ENCODE peak calls at places on chromosomes 13 and 19, in ten cellular contexts. X is psoas muscle; D is heart left ventricle; P is cardiac fibroblast; W is cardiac muscle cell; E is CD4-positive, alpha-beta T cell; Z is foreskin fibroblast; Q is choroid plexus epithelial cell; F is endothelial cell; B is prostate gland. N is an unnamed sample.

GRCh38 chr19:38287604-38288003 is 16.4 kb upstream of the C19orf33 start:
- DNase-seq in Q (no peak), P (no peak), Z (no peak), B (no peak), E (no peak), D (no peak), X (no peak), F (no peak), W (no peak), N (no peak)

GRCh38 chr13:43905435-43906031 is 25.8 kb downstream of the LACC1 start:
- DNase-seq in Q (peak), F (peak), P (peak), X (no peak), Z (peak), D (no peak), E (no peak), B (peak), W (peak), N (no peak)

GRCh38 chr19:16566161-16566560 is 6.1 kb downstream of the SLC35E1 start:
- DNase-seq in F (no peak), P (no peak), Z (no peak), B (no peak), D (no peak), E (peak), W (no peak), Q (no peak), X (no peak), N (no peak)

GRCh38 chr19:16369664-16370576 is 45.3 kb downstream of the KLF2 start:
- DNase-seq in D (peak), F (no peak), E (peak), Q (no peak), Z (no peak), X (no peak), B (no peak), P (no peak), W (no peak), N (peak)

GRCh38 chr13:71115301-71115700 is 751.7 kb downstream of the DACH1 start:
- DNase-seq in F (no peak), W (no peak), Q (peak), E (no peak), X (no peak), B (no peak), Z (no peak), P (no peak), D (no peak), N (no peak)

GRCh38 chr19:31718041-31718440 is 368.8 kb upstream of the TSHZ3 start:
- DNase-seq in X (no peak), Z (no peak), F (no peak), P (no peak), B (no peak), W (peak), E (no peak), D (no peak), Q (peak), N (no peak)

GRCh38 chr13:48954086-48954485 is 21.6 kb upstream of the FNDC3A start:
- DNase-seq in F (no peak), W (peak), B (no peak), X (no peak), D (no peak), P (peak), E (no peak), Z (peak), Q (peak), N (no peak)

GRCh38 chr13:97364031-97364430 is 69.9 kb upstream of the RAP2A start:
- DNase-seq in Z (no peak), D (no peak), W (no peak), P (no peak), B (no peak), E (no peak), F (no peak), Q (no peak), X (no peak), N (no peak)

GRCh38 chr13:94711561-94712286 is 621 bp downstream of the SOX21 start:
- DNase-seq in Q (peak), B (no peak), Z (peak), D (no peak), W (peak), F (no peak), P (peak), X (no peak), E (no peak), N (no peak)

GRCh38 chr19:49872245-49873148 is 4.7 kb downstream of the AKT1S1 start:
- DNase-seq in E (no peak), Z (no peak), W (no peak), F (no peak), Q (no peak), X (peak), D (no peak), B (no peak), P (no peak), N (no peak)

GRCh38 chr19:42254083-42254849 is 662 bp downstream of the ERF start:
- DNase-seq in F (peak), W (peak), Z (no peak), Q (peak), X (peak), B (peak), P (peak), D (peak), E (peak), N (peak)

GRCh38 chr19:497861-498590 is 1.7 kb downstream of the MADCAM1 start:
- DNase-seq in D (peak), E (no peak), B (no peak), X (peak), Q (no peak), P (no peak), W (no peak), Z (no peak), F (no peak), N (no peak)

GRCh38 chr13:106602178-106602577 is 34.2 kb upstream of the ARGLU1 start:
- DNase-seq in X (no peak), D (no peak), W (no peak), F (no peak), Z (no peak), B (no peak), E (no peak), P (no peak), Q (no peak), N (no peak)

GRCh38 chr13:85383291-85383690 is 415.9 kb downstream of the SLITRK6 start:
- DNase-seq in P (no peak), D (no peak), F (no peak), Z (no peak), E (no peak), W (no peak), B (no peak), X (no peak), Q (no peak), N (no peak)

GRCh38 chr19:35908977-35909683 is 1.0 kb upstream of the TYROBP start:
- DNase-seq in X (peak), B (no peak), E (no peak), F (no peak), Q (no peak), P (no peak), D (peak), W (no peak), Z (no peak), N (peak)

GRCh38 chr13:50672025-50672424 is 171.5 kb downstream of the DLEU7 start:
- DNase-seq in B (no peak), W (no peak), D (no peak), Q (no peak), F (no peak), X (no peak), P (peak), E (no peak), Z (peak), N (no peak)

GRCh38 chr13:110326263-110326904 is 19.3 kb downstream of the COL4A2 start:
- DNase-seq in Z (no peak), E (no peak), P (no peak), X (no peak), B (no peak), D (peak), F (no peak), W (no peak), Q (no peak), N (no peak)

GRCh38 chr19:49502866-49503581 is 6.8 kb downstream of the RPS11 start:
- DNase-seq in Z (peak), D (no peak), E (peak), Q (peak), P (peak), W (peak), X (peak), B (no peak), F (peak), N (no peak)

GRCh38 chr13:74388626-74389025 is 254.4 kb upstream of the KLF12 start:
- DNase-seq in P (no peak), X (no peak), Q (no peak), D (no peak), W (no peak), Z (no peak), E (no peak), B (no peak), F (no peak), N (no peak)

GRCh38 chr19:19205416-19206410 is 2.5 kb upstream of the NR2C2AP start:
- DNase-seq in B (no peak), P (no peak), X (no peak), Q (no peak), F (no peak), D (no peak), W (no peak), E (no peak), Z (no peak), N (no peak)

GRCh38 chr19:19202707-19203011 is 555 bp downstream of the NR2C2AP start:
- DNase-seq in F (no peak), Z (no peak), D (no peak), E (no peak), X (no peak), P (no peak), B (no peak), Q (no peak), W (no peak), N (no peak)

GRCh38 chr19:19203012-19203856 is at the start of gene NR2C2AP:
- DNase-seq in Z (peak), B (peak), Q (peak), P (peak), E (peak), F (peak), D (peak), X (peak), W (peak), N (peak)

GRCh38 chr19:19201697-19202630 is 1.2 kb downstream of the NR2C2AP start:
- DNase-seq in F (no peak), X (no peak), Z (no peak), Q (no peak), P (no peak), E (no peak), D (no peak), B (no peak), W (no peak), N (no peak)

DNA sequence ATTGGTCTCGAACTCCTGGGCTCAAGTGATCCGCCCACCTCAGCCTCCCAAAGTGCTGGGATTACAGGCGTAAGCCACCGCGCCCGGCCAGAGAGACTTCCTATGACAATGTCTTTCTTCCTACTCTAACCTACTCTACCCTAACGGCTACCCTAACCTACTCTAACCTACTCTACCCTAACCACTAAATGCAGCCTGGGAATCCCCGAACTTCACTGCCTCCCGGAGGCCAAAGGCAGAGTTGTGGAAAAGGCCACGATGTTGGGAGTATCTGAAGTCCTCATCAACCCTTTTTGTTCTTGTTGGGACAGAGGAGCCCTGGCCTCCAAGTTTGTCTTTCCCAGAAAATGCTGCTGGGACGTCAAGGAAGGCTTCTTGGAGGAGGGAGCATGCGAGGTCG is 967 bp upstream of the NR2C2AP start:
- DNase-seq in P (no peak), W (no peak), D (no peak), B (no peak), F (no peak), X (no peak), E (no peak), Q (no peak), Z (no peak), N (no peak)
- TF ChIP-seq CTCF in P (no peak), W (no peak), D (no peak), B (no peak), F (no peak), X (no peak), E (no peak), Q (no peak), Z (no peak), N (no peak)

GRCh38 chr13:76667551-76667950 is 218.7 kb downstream of the KCTD12 start:
- DNase-seq in W (peak), X (no peak), P (peak), Q (peak), D (no peak), E (no peak), F (no peak), B (no peak), Z (peak), N (no peak)
- TF ChIP-seq CTCF in W (peak), X (peak), P (peak), Q (peak), D (peak), E (peak), F (no peak), B (peak), Z (peak), N (peak)

GRCh38 chr13:20717581-20718542 is 14.4 kb downstream of the IL17D start:
- DNase-seq in E (no peak), Z (no peak), B (no peak), P (no peak), Q (no peak), W (no peak), D (no peak), F (no peak), X (peak), N (no peak)
- TF ChIP-seq CTCF in E (no peak), Z (no peak), B (no peak), P (no peak), Q (no peak), W (no peak), D (no peak), F (no peak), X (no peak), N (no peak)

DNA sequence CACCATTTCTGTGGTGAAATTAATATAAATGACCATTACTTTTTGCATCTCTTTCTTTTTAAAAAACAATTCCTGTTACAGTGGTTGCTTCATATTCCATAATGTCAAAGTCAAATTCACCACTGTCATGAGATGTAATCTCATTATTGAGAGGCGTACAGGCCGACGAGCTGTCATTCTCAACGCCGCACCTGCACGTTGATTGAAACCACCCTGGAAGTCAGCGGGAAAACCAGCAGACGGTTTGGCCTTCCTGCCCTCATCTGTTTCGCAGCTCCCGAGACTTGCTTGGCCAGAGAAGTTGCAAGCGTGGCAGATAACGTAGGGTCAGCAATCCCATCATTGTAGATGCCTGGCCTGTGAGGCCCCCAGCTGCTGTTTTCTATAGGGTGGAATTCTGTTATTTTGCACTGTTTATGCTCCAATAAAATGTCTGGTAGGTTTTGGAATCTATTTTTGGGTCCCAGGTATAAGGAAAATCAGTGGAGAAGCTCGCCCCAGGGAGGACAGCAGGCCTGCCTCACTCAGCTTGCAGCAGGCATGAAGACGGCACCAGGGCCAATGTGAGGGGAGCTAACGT is 153.4 kb downstream of the SOX1 start:
- DNase-seq in F (no peak), X (no peak), Q (no peak), B (no peak), W (no peak), D (no peak), P (no peak), Z (no peak), E (no peak), N (no peak)
- TF ChIP-seq CTCF in F (no peak), X (no peak), Q (no peak), B (no peak), W (no peak), D (no peak), P (no peak), Z (no peak), E (no peak), N (no peak)

DNA sequence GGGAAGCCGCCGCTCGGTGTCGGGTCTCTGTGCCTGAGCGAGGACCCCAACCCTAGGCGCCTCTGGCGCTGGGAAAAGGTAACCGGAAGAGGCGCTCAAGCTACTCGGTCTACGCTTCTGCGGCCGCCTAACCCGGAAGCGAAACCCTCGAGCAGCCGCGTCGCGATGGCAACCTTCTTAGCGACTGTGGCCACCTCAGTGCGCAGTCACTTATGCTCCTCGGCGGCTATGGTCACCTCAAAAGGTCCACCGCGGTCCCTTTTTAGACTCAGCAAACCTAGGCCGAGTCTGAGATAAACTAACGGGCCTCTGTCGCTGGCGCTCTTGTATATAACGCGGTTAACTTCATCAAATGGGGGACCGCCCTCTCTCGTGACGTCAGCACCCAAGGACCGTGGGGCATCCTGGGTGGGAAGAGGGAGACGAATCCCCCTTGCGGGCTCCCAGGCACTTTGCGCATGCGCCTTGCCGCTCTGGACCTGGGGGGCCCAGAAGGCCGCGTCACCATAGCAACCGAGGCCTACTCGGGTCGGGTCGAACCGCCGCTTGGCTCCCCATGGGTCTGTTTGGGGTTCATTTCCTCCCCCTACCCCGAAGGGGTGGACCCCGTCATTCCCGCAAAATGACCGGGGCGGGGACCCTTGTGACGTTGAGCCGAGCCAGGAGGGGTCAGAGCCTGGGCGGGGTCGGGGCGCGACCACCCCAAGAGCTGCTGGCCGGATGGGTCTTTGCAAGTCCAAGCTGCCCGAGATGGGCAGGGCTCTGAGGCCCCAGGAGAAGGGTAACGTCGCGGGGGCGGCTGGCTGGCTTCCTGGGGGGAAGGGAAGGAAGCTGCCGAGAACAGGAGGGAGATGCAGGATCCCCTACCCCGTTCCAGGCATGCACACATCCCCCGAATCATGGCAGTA is at the start of gene GTF2F1:
- DNase-seq in W (peak), X (peak), Z (peak), B (peak), F (peak), E (peak), Q (peak), D (peak), P (peak), N (peak)
- TF ChIP-seq CTCF in W (no peak), X (no peak), Z (no peak), B (no peak), F (no peak), E (no peak), Q (peak), D (no peak), P (peak), N (no peak)

DNA sequence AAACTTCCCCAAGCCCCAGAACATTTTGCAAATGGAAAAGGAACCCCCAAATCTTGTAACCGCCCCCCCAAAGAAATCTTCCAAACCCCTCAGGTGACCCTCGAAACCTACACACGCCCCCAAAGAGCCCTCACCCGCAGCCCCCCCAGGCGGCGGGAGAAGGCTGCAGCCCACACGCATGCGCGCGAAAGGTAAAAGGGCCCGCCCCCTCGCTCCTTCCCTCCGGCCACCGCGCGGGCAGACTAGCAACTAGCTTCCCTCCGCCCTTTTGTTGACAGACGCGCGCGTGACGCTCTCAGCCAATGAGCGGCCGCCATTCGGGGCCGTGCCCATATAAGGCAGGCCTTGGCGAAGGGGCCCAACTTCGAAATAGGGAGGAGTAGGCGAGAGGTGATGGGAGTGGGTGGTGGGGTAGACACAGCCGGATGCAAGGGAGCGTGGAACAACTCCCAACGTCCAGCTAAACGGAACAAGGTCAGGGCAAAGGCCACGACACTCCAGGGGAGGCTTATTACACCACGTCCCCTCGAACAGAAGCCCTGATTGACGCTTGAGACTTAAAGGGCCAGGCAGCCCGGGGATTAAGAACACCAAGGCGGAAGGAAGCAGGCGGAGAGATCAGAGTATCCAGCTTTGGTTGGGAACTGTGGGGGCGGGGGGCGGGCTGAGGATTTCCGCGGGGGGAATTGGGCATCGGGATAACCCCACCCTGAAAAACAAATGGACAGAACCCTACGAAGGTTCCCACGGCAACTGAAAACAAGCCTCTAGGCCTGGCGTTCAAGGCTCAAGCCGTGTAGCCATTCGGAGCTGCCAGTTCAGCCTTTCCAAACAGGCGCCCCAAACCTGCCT is 13.3 kb downstream of the FBXO46 start:
- DNase-seq in Z (peak), E (peak), F (peak), P (peak), Q (peak), B (peak), X (peak), W (peak), D (peak), N (peak)
- TF ChIP-seq CTCF in Z (peak), E (no peak), F (no peak), P (peak), Q (peak), B (peak), X (no peak), W (peak), D (no peak), N (no peak)

DNA sequence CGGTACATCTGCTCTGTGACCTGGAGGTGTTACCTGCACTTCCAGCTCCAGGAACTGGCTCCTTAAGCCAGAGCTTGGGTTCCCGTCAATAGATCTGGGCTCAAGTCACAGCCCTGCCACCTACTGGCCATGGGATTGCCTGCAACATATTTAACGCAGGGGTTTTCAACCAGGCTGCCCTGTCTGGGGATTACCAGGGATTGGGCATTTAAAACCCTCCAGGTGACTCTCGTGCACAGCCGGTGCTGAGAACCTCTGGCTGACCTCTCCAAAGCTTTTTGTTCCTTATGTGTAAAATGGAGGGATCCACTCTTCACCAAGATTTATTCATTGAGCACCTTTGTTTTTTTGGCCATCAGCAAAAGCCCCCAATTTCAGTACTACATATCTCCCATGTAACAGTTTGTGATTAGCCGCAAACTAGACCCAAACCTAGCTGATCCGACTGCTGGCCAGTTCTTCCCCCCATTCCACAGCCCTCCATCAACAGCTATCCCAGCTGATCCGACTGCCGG is 76.6 kb upstream of the STK24 start:
- DNase-seq in X (peak), P (peak), W (peak), Q (peak), Z (peak), E (peak), F (peak), B (peak), D (peak), N (peak)
- TF ChIP-seq CTCF in X (peak), P (peak), W (peak), Q (peak), Z (peak), E (peak), F (peak), B (peak), D (peak), N (peak)

GRCh38 chr13:30702006-30702405 is 33.3 kb upstream of the ALOX5AP start:
- DNase-seq in B (no peak), W (no peak), F (no peak), X (no peak), E (no peak), Q (no peak), Z (no peak), D (no peak), P (no peak), N (no peak)
- TF ChIP-seq CTCF in B (no peak), W (no peak), F (peak), X (no peak), E (no peak), Q (no peak), Z (no peak), D (no peak), P (no peak), N (no peak)

N was measured in right lobe of liver.